ENCODE peak calls at places on chromosomes 12 and 14, in seven cellular contexts. One of them, this sample, is unnamed.

GRCh38 chr12:104805186-104805585 is 152.9 kb downstream of the SLC41A2 start:
- DNase-seq in choroid plexus epithelial cell: peak
- DNase-seq in astrocyte of the spinal cord: peak
- DNase-seq in AG09319: no peak
- DNase-seq in left ventricle myocardium superior: no peak
- DNase-seq in B cell: no peak
- DNase-seq in ACHN: peak
- DNase-seq in this sample: peak

GRCh38 chr14:78359581-78359980 is 189.4 kb downstream of the NRXN3 start:
- DNase-seq in AG09319: no peak
- DNase-seq in astrocyte of the spinal cord: no peak
- DNase-seq in B cell: no peak
- DNase-seq in ACHN: no peak
- DNase-seq in choroid plexus epithelial cell: no peak
- DNase-seq in left ventricle myocardium superior: no peak
- DNase-seq in this sample: no peak

GRCh38 chr12:104166465-104166864 is 28.5 kb upstream of the NFYB start:
- DNase-seq in B cell: no peak
- DNase-seq in ACHN: no peak
- DNase-seq in astrocyte of the spinal cord: no peak
- DNase-seq in left ventricle myocardium superior: peak
- DNase-seq in AG09319: no peak
- DNase-seq in choroid plexus epithelial cell: no peak
- DNase-seq in this sample: no peak

GRCh38 chr12:69698769-69699540 is at the start of gene BEST3:
- DNase-seq in B cell: no peak
- DNase-seq in astrocyte of the spinal cord: no peak
- DNase-seq in ACHN: no peak
- DNase-seq in AG09319: no peak
- DNase-seq in left ventricle myocardium superior: no peak
- DNase-seq in choroid plexus epithelial cell: no peak
- DNase-seq in this sample: no peak

GRCh38 chr12:19967486-19967885 is 400.9 kb upstream of the PDE3A start:
- DNase-seq in AG09319: no peak
- DNase-seq in ACHN: no peak
- DNase-seq in choroid plexus epithelial cell: peak
- DNase-seq in astrocyte of the spinal cord: peak
- DNase-seq in left ventricle myocardium superior: no peak
- DNase-seq in B cell: no peak
- DNase-seq in this sample: peak

GRCh38 chr14:56300495-56300894 is 182.3 kb downstream of the PELI2 start:
- DNase-seq in left ventricle myocardium superior: no peak
- DNase-seq in ACHN: no peak
- DNase-seq in astrocyte of the spinal cord: peak
- DNase-seq in choroid plexus epithelial cell: peak
- DNase-seq in B cell: no peak
- DNase-seq in AG09319: no peak
- DNase-seq in this sample: no peak

GRCh38 chr14:69312608-69313007 is 52.6 kb downstream of the GALNT16 start:
- DNase-seq in choroid plexus epithelial cell: no peak
- DNase-seq in B cell: no peak
- DNase-seq in AG09319: no peak
- DNase-seq in left ventricle myocardium superior: peak
- DNase-seq in astrocyte of the spinal cord: no peak
- DNase-seq in ACHN: no peak
- DNase-seq in this sample: peak

GRCh38 chr12:93741741-93742085 is 64.5 kb downstream of the CRADD start:
- DNase-seq in ACHN: peak
- DNase-seq in astrocyte of the spinal cord: no peak
- DNase-seq in AG09319: no peak
- DNase-seq in left ventricle myocardium superior: no peak
- DNase-seq in B cell: peak
- DNase-seq in choroid plexus epithelial cell: no peak
- DNase-seq in this sample: peak

GRCh38 chr12:93397412-93397811 is 19.7 kb downstream of the NUDT4 start:
- DNase-seq in left ventricle myocardium superior: no peak
- DNase-seq in AG09319: no peak
- DNase-seq in ACHN: no peak
- DNase-seq in choroid plexus epithelial cell: no peak
- DNase-seq in B cell: no peak
- DNase-seq in astrocyte of the spinal cord: no peak
- DNase-seq in this sample: no peak